ENCODE peak calls at places on chromosomes 2 and 18, in nine cellular contexts. K is H1, D is HCT116, W is K562, E is breast epithelium, V is suprapubic skin, X is HepG2, O is esophagus muscularis mucosa, H is transverse colon. S is an unnamed sample. For H3K4me1, the result is how much of the 10 kb centered on the place peaks cover.

GRCh38 chr2:216362730-216363129 is 9.6 kb downstream of the MARCHF4 start:
- DNase-seq in K (no peak), D (no peak), W (no peak), E (no peak), V (no peak), X (no peak), O (no peak), H (no peak), S (no peak)

GRCh38 chr2:128497461-128497860 is 178.8 kb upstream of the HS6ST1 start:
- DNase-seq in K (no peak), D (no peak), W (no peak), E (no peak), V (peak), X (no peak), O (no peak), H (no peak), S (no peak)

GRCh38 chr2:179239194-179239593 is 25.4 kb downstream of the SESTD1 start:
- DNase-seq in K (no peak), D (peak), W (no peak), E (no peak), V (no peak), X (peak), O (no peak), H (no peak), S (no peak)

GRCh38 chr18:8982416-8983183 is 119.9 kb upstream of the NDUFV2 start:
- DNase-seq in K (no peak), D (peak), W (peak), E (no peak), V (no peak), X (peak), O (no peak), H (peak), S (no peak)

GRCh38 chr2:175203621-175204496 is 22.3 kb upstream of the ATP5MC3 start:
- DNase-seq in K (no peak), D (peak), W (peak), E (no peak), V (no peak), X (peak), O (no peak), H (peak), S (peak)

GRCh38 chr2:97745474-97746172 is 32.2 kb downstream of the ZAP70 start:
- DNase-seq in K (no peak), D (no peak), W (no peak), E (no peak), V (no peak), X (no peak), O (no peak), H (no peak), S (no peak)

GRCh38 chr2:3207091-3207491 is 170.5 kb downstream of the EIPR1 start:
- DNase-seq in K (no peak), D (no peak), W (no peak), E (no peak), V (no peak), X (no peak), O (no peak), H (no peak), S (no peak)

GRCh38 chr2:219128401-219128800 is 32.2 kb downstream of the NHEJ1 start:
- DNase-seq in K (no peak), D (no peak), W (peak), E (no peak), V (no peak), X (no peak), O (no peak), H (no peak), S (no peak)

GRCh38 chr2:11656671-11657101 is 13.3 kb downstream of the NTSR2 start:
- DNase-seq in K (no peak), D (no peak), W (peak), E (no peak), V (no peak), X (no peak), O (no peak), H (peak), S (peak)

GRCh38 chr18:8615397-8616025 is 6.3 kb downstream of the RAB12 start:
- DNase-seq in K (no peak), D (no peak), W (peak), E (no peak), V (no peak), X (peak), O (no peak), H (peak), S (peak)

GRCh38 chr2:2719015-2719414 is 387.9 kb upstream of the MYT1L start:
- DNase-seq in K (no peak), D (no peak), W (no peak), E (no peak), V (no peak), X (no peak), O (no peak), H (no peak), S (no peak)

GRCh38 chr2:134670955-134671354 is 47.8 kb downstream of the TMEM163 start:
- DNase-seq in K (no peak), D (no peak), W (no peak), E (no peak), V (no peak), X (no peak), O (no peak), H (no peak), S (no peak)

GRCh38 chr2:118989481-118989880 is 47.5 kb downstream of the MARCO start:
- DNase-seq in K (no peak), D (no peak), W (no peak), E (no peak), V (no peak), X (no peak), O (no peak), H (no peak), S (no peak)

GRCh38 chr2:112108238-112108832 is 29.9 kb upstream of the FBLN7 start:
- DNase-seq in K (no peak), D (no peak), W (peak), E (no peak), V (no peak), X (no peak), O (no peak), H (no peak), S (no peak)

GRCh38 chr2:240991378-240992263 is 6.8 kb upstream of the SNED1 start:
- DNase-seq in K (no peak), D (peak), W (no peak), E (peak), V (peak), X (peak), O (no peak), H (peak), S (peak)

GRCh38 chr2:155162494-155162893 is 464.0 kb downstream of the KCNJ3 start:
- DNase-seq in K (no peak), D (no peak), W (no peak), E (no peak), V (no peak), X (no peak), O (no peak), H (no peak), S (no peak)

GRCh38 chr2:567865-568638 is 109.2 kb downstream of the TMEM18 start:
- DNase-seq in K (no peak), D (no peak), W (no peak), E (no peak), V (peak), X (no peak), O (no peak), H (no peak), S (peak)

GRCh38 chr2:226979004-226979403 is 143.2 kb downstream of the RHBDD1 start:
- DNase-seq in K (no peak), D (no peak), W (peak), E (no peak), V (no peak), X (no peak), O (no peak), H (no peak), S (no peak)

GRCh38 chr2:240993446-240994160 is 4.8 kb upstream of the SNED1 start:
- DNase-seq in K (no peak), D (no peak), W (no peak), E (no peak), V (peak), X (no peak), O (no peak), H (no peak), S (peak)

GRCh38 chr2:240293865-240294461 is 141.5 kb upstream of the GPC1 start:
- DNase-seq in K (no peak), D (no peak), W (no peak), E (no peak), V (no peak), X (no peak), O (peak), H (no peak), S (no peak)

GRCh38 chr18:58216071-58216471 is 172.0 kb downstream of the NEDD4L start:
- DNase-seq in K (peak), D (no peak), W (no peak), E (no peak), V (no peak), X (no peak), O (peak), H (peak), S (no peak)

GRCh38 chr2:17822452-17823117 is 6.3 kb downstream of the MSGN1 start:
- DNase-seq in K (no peak), D (no peak), W (no peak), E (no peak), V (no peak), X (no peak), O (no peak), H (no peak), S (no peak)

GRCh38 chr2:55010149-55010591 is 40.1 kb downstream of the RTN4 start:
- DNase-seq in K (no peak), D (no peak), W (no peak), E (no peak), V (peak), X (no peak), O (no peak), H (peak), S (peak)

GRCh38 chr2:240479561-240479960 is 44.1 kb downstream of the GPC1 start:
- DNase-seq in K (no peak), D (no peak), W (no peak), E (no peak), V (no peak), X (no peak), O (peak), H (no peak), S (no peak)

DNA sequence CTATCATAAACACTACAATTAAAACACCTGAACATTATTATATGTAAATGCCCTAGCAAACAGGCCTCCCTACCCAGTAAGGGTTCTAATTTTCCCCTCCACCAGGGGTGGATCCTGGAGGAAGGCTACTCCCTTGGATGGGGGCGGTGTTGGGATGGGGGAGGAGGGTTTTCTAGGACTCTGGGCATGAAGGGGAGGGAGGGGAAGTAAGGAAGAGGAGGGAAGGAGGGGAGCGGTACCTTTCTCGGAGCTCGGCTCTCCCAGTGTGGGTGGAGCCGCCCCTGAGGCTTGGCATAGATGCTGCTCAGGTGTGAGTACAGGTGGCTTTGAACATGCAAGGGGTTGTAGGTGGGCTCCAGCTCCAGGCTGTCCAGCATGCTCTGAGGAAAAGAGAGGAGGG is 5.4 kb downstream of the DOK1 start:
- DNase-seq in K (no peak), D (no peak), W (no peak), E (no peak), V (no peak), X (no peak), O (no peak), H (no peak), S (no peak)
- H3K4me1 ChIP-seq in K (under half), D (under half), W (under half), E (under half), V (under half), X (under half), O (under half), H (under half), S (under half)

DNA sequence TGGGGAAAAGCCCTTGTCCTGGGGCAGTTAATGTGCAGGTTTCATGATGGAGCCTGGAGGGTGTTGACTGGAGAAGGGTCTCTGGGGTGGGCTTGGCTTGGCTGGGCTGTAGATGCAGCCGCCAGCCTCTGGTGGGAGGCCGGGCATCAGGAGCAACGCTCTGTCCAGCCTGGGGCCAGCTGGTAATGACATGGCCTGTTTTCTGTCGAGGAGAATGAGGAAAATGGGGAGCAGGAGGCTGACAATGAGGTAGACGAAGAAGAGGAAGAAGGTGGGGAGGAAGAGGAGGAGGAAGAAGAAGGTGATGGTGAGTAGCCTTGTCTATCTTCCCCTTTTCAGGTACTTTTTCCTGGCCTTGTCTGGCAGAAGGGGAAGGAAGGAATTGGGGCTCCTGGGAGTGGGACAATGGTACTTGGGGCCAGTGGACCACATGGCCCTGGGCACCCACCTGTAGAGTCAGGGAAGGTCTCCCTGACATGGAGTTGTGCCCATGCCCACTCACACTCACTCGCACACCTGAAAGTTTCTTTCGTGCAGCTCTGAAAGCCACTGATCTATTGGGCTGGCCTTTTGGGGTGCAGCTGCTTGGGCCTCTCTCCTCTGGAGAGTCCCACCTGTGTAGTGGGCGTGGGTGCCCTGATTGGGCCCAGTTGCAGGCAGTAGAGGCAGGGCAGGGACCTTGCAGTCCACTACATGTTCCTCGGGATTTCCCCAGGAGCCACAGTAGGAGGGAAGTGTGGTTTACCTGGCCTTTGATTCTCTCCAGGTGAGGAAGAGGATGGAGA is 3.5 kb downstream of the PTMA start:
- DNase-seq in K (no peak), D (no peak), W (no peak), E (no peak), V (no peak), X (no peak), O (no peak), H (peak), S (no peak)
- TF ChIP-seq POLR2AphosphoS5 in K (peak), D (peak), W (no peak), E (no peak), V (no peak), X (peak), O (no peak), H (no peak), S (no peak)

GRCh38 chr2:10007921-10008808 is 35.2 kb upstream of the KLF11 start:
- DNase-seq in K (no peak), D (no peak), W (no peak), E (peak), V (peak), X (peak), O (no peak), H (no peak), S (peak)
- H3K4me3 ChIP-seq in K (no peak), D (no peak), W (no peak), E (no peak), V (no peak), X (no peak), O (no peak), H (no peak), S (no peak)

GRCh38 chr2:177261115-177261779 is 3.3 kb downstream of the NFE2L2 start:
- DNase-seq in K (no peak), D (no peak), W (no peak), E (no peak), V (no peak), X (no peak), O (no peak), H (no peak), S (no peak)

GRCh38 chr2:177262958-177263450 is 1.5 kb downstream of the NFE2L2 start:
- DNase-seq in K (no peak), D (no peak), W (no peak), E (no peak), V (no peak), X (no peak), O (no peak), H (no peak), S (no peak)

GRCh38 chr2:177263451-177264208 is 897 bp downstream of the NFE2L2 start:
- DNase-seq in K (peak), D (peak), W (peak), E (peak), V (peak), X (peak), O (peak), H (peak), S (peak)

GRCh38 chr2:177260398-177260797 is 4.1 kb downstream of the NFE2L2 start:
- DNase-seq in K (no peak), D (no peak), W (no peak), E (no peak), V (no peak), X (no peak), O (no peak), H (no peak), S (no peak)

DNA sequence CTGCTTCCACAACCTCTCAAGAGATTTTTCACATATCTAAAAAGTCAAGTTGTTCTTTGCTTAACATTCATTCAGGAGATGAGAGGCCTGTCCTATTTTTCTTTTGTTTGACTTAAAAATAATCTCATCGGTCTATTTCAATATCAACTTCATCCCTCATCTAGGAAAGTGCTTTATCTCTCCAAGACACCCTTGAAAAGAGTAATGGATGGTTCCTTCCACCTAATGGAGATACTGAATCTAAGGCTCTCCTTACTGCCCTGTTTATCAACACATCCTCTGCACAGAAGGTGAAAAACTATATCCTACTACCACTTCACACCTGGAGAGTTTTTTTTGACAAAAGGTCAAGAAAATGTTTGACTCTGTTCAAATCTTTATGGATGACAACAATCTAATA is 2.4 kb downstream of the NFE2L2 start:
- DNase-seq in K (no peak), D (no peak), W (no peak), E (no peak), V (no peak), X (no peak), O (no peak), H (no peak), S (no peak)
- H3K4me1 ChIP-seq in K (under half), D (half or more), W (under half), E (under half), V (half or more), X (half or more), O (half or more), H (half or more), S (under half)

GRCh38 chr2:160492401-160493226 is 993 bp downstream of the RBMS1 start:
- DNase-seq in K (no peak), D (peak), W (peak), E (peak), V (peak), X (peak), O (no peak), H (peak), S (peak)
- TF ChIP-seq POLR2AphosphoS5 in K (peak), D (peak), W (no peak), E (peak), V (no peak), X (peak), O (peak), H (no peak), S (no peak)

DNA sequence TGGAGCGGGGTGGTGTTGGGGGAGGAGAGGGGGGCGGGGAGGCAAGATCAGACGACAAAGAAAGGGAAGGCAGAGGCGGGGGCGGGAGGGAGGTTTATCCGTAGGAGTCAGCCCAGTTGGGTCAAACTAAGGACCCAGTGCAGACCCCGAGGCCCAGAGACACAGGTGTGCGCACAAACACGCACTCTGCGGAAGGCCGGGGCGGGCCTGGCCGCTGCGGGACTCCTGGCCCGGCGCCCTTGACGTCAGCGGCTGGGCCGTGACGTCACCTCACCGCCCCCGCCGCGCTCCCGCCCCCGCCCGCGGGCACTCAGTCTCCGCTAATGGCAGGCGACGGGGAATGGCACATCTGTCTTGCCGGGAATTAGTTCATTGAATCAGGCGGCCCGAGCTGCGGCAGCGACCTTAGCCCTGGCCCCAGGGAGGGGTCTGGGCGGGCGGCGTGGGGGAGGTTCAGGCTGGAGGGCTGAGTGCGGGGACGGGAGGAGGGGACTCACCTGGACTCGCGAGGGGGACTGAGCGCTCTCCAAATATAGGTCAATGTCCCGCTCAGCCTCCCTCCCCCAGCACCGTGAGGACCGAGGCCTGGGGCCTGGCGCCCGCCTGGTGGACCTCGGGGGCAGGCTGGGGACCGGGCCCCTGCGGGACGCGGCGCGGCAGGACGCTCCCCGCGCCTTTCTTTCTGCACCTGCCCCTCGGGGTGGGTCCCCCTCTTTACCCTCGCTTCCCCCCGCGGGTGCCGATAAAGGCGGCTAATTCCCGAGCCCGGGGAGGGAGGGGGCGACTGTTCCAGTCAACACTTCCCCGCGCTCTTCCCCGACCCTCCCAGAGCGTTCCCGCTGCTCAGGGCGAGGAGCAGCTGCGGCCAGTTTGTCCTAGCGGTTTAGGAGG is 15.5 kb upstream of the ECEL1 start:
- DNase-seq in K (no peak), D (no peak), W (peak), E (no peak), V (no peak), X (no peak), O (no peak), H (peak), S (no peak)
- H3K4me3 ChIP-seq in K (peak), D (no peak), W (no peak), E (peak), V (peak), X (peak), O (peak), H (peak), S (peak)

S was measured in sigmoid colon.